ENCODE peak calls at places on chromosome 14, in six cellular contexts. K is GM12878, W is HepG2, S is K562, U is GM12891, D is H1. F is an unnamed sample.

GRCh38 chr14:74459289-74459946 is 33.4 kb upstream of the SYNDIG1L start:
- DNase-seq in W (peak), S (peak), D (peak), K (no peak), U (peak), F (peak)

GRCh38 chr14:53567236-53567785 is 389.3 kb downstream of the BMP4 start:
- DNase-seq in K (no peak), D (no peak), U (no peak), S (no peak), W (no peak), F (no peak)

GRCh38 chr14:90791481-90791880 is 24.7 kb downstream of the TTC7B start:
- DNase-seq in U (no peak), K (no peak), W (no peak), S (no peak), D (no peak), F (no peak)

GRCh38 chr14:100531591-100532121 is 55.6 kb downstream of the BEGAIN start:
- DNase-seq in W (no peak), S (no peak), D (no peak), U (no peak), K (no peak), F (peak)

GRCh38 chr14:65095633-65096205 is 6.6 kb downstream of the MAX start:
- DNase-seq in K (no peak), D (no peak), U (no peak), S (no peak), W (no peak), F (no peak)

GRCh38 chr14:73237786-73238261 is 518 bp downstream of the PAPLN start:
- DNase-seq in K (no peak), S (no peak), U (no peak), W (no peak), D (no peak), F (no peak)

GRCh38 chr14:56962431-56962830 is 152.2 kb upstream of the OTX2 start:
- DNase-seq in S (no peak), D (no peak), W (no peak), K (no peak), U (no peak), F (no peak)

GRCh38 chr14:104433401-104434213 is 146.0 kb upstream of the C14orf180 start:
- DNase-seq in S (no peak), D (no peak), W (no peak), U (no peak), K (no peak), F (peak)

GRCh38 chr14:93946104-93946503 is 19.0 kb downstream of the FAM181A start:
- DNase-seq in S (no peak), W (no peak), K (no peak), U (no peak), D (no peak), F (no peak)

GRCh38 chr14:101960225-101960624 is 4.1 kb upstream of the DYNC1H1 start:
- DNase-seq in K (no peak), S (peak), U (no peak), D (peak), W (peak), F (no peak)

GRCh38 chr14:81801921-81802320 is 268.3 kb upstream of the SEL1L start:
- DNase-seq in D (no peak), S (no peak), K (no peak), U (no peak), W (no peak), F (no peak)

GRCh38 chr14:99672506-99673327 is 11.4 kb upstream of the CYP46A1 start:
- DNase-seq in D (no peak), S (peak), U (no peak), K (no peak), W (no peak), F (peak)

DNA sequence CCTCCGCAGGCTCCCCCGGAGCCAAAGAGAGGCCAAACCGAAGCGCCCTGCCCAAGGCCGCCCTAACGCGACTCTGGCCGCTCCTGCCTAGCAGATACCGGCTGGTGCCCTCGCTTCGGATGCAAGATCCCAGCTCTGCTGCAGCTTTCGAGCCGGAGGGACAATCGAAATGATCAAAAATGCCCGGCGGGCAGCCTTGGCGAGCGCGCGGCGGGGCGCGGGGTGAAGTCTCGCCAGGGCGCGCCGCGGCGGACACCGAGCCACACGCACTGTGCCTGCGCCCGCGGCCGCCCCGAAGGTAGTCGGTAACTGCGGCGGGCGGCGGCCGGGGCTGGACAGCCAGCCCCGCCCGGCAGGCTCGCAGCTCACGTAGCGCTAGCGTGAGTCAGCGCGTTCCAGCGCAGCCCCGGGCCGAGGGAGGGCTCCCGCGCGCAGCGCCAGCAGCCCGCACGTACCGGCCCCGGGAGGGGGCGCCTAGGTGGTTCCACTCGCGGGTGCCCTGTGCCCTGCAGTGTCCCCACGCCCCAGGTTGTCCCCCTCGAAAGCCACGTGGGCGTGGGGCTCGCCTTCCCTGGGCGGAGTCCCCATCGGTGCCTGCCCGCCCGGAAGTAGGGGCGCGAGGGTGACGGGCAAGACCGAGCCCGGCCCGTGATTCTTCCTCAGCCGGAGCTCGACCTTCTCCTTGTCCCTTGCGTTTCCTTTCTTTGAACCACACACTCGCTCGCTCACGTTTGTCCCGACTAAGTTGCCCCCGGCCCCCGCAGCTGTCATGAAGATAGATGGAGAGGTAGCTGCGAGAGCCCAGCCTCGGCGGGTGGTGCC is 109.3 kb upstream of the EGLN3 start:
- DNase-seq in U (peak), D (peak), W (peak), S (peak), K (no peak), F (peak)
- TF ChIP-seq POLR2A in U (peak), D (peak), W (no peak), S (peak), K (peak), F (no peak)

DNA sequence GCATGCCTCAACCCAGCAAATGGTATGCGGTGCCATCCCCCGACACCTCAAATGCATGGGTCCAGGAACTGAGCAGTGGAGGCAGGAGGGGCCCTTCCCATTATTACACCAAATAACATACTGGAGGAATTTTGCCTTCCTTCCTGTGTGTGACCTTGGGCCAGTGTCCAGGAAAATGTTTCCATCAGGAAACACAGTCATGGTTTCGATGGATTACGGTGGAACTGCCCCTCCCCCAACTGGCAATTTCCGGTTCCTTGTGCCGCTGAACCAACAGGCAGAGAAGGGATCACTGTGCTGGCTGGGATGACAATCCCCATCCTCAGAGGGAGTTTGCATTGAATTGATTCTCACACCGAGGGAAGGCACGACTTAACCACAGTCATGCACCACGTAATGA is 9.1 kb upstream of the CDC42BPB start:
- DNase-seq in D (no peak), K (no peak), U (no peak), S (no peak), W (peak), F (no peak)
- TF ChIP-seq POLR2AphosphoS5 in D (no peak), K (no peak), U (no peak), S (no peak), W (no peak), F (no peak)

GRCh38 chr14:51185754-51186153 is 54.3 kb upstream of the TMX1 start:
- DNase-seq in D (no peak), U (no peak), K (peak), S (no peak), W (no peak), F (no peak)

GRCh38 chr14:51185180-51185579 is 54.9 kb upstream of the TMX1 start:
- DNase-seq in K (no peak), D (no peak), W (no peak), S (no peak), U (no peak), F (no peak)

GRCh38 chr14:51188566-51189185 is 51.4 kb upstream of the TMX1 start:
- DNase-seq in D (no peak), W (no peak), U (no peak), K (no peak), S (no peak), F (no peak)

GRCh38 chr14:51189600-51190376 is 50.3 kb upstream of the TMX1 start:
- DNase-seq in W (no peak), S (no peak), U (no peak), K (no peak), D (no peak), F (no peak)
- TF ChIP-seq TAF1 in W (no peak), S (no peak), U (no peak), K (no peak), D (no peak), F (no peak)

DNA sequence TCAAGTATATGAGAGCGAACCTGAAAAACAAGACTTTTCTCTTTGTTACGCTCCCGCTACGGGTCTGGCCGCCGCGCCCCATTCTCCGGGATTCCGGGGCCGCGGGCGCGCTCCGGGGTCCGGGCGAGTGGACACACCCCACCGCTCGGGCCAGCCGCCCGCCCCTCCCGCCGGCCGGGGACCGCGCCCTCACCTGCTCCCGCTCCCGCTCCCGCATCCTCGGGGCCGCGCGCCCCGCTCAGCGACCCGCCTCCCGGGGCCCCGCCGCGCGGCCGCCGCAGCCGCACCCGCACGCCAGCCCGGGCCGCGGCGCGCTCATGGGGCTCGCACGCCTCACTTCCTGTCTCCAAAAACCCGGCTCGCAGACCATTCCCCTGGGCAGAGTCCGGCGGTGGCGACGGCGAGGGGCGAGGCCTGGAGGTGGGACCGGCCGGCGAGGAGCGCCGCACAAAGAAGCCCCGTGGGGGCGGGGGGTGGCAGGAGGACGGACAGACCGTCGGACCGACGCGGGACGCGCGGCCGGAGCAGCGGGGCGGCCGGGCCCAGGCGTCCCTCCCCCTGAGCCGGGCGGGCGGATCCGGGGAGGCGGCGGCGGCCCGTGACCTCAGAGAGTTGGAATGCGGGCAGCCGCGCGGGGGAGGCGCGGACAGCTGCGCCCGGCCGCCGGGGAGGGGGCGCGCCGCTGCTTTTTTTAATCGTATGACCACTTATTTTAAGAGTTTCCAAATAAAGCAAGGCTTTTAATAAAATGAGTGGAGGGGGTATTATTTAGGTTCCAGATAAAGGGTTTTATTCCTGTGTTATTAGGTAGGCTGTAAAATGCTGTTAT is at the start of gene PTPN21:
- DNase-seq in W (peak), U (peak), S (peak), D (peak), K (no peak), F (peak)
- TF ChIP-seq POLR2A in W (no peak), U (no peak), S (no peak), D (peak), K (no peak), F (no peak)

GRCh38 chr14:21537088-21537424 is 10.9 kb upstream of the SALL2 start:
- DNase-seq in K (no peak), U (no peak), D (no peak), S (no peak), W (no peak), F (no peak)

GRCh38 chr14:21535545-21536394 is 9.6 kb upstream of the SALL2 start:
- DNase-seq in S (no peak), D (no peak), W (no peak), K (no peak), U (no peak), F (no peak)

GRCh38 chr14:21534576-21534975 is 8.4 kb upstream of the SALL2 start:
- DNase-seq in U (no peak), D (no peak), W (no peak), S (no peak), K (no peak), F (no peak)

GRCh38 chr14:21539154-21539940 is 13.2 kb upstream of the SALL2 start:
- DNase-seq in K (no peak), D (no peak), S (no peak), U (no peak), W (no peak), F (no peak)

GRCh38 chr14:21536395-21537087 is 10.4 kb upstream of the SALL2 start:
- DNase-seq in D (peak), K (no peak), W (no peak), U (no peak), S (no peak), F (no peak)
- TF ChIP-seq POLR2AphosphoS5 in D (peak), K (no peak), W (no peak), U (no peak), S (no peak), F (no peak)